ENCODE peak calls at places on chromosome 12, in nine cellular contexts. R is tibial nerve, Z is lung, H is GM12878, M is IMR-90, D is esophagus squamous epithelium, J is MM.1S, C is A549, G is thoracic aorta. A is an unnamed sample.

GRCh38 chr12:40691913-40692616 is at the start of gene CNTN1:
- DNase-seq in J (peak; percentile 88), Z (peak; percentile 61), M (peak; percentile 0), C (peak; percentile 93), D (no peak), R (peak; percentile 64), G (peak; percentile 7), H (no peak), A (no peak)

GRCh38 chr12:109525279-109525585 is 47.8 kb downstream of the UBE3B start:
- DNase-seq in J (no peak), H (no peak), G (no peak), M (no peak), C (no peak), D (no peak), R (no peak), Z (no peak), A (no peak)

GRCh38 chr12:68180792-68181744 is 21.5 kb upstream of the IFNG start:
- DNase-seq in Z (no peak), M (no peak), J (no peak), C (no peak), D (no peak), H (no peak), R (no peak), G (no peak), A (no peak)

GRCh38 chr12:123022846-123023245 is 42.4 kb downstream of the ARL6IP4 start:
- DNase-seq in G (no peak), Z (no peak), H (no peak), C (no peak), R (no peak), M (no peak), J (no peak), D (no peak), A (no peak)

GRCh38 chr12:52149651-52150241 is 42.1 kb downstream of the KRT80 start:
- DNase-seq in J (no peak), G (no peak), Z (no peak), C (peak; percentile 68), H (no peak), D (no peak), R (no peak), M (no peak), A (no peak)

GRCh38 chr12:11576104-11576503 is 73.4 kb upstream of the ETV6 start:
- DNase-seq in M (peak; percentile 48), Z (no peak), R (no peak), H (peak; percentile 86), J (no peak), D (no peak), G (no peak), C (peak; percentile 22), A (no peak)

GRCh38 chr12:30823764-30824163 is 69.0 kb upstream of the CAPRIN2 start:
- DNase-seq in R (no peak), J (no peak), G (no peak), M (no peak), H (no peak), C (no peak), D (no peak), Z (no peak), A (peak; percentile 40)

GRCh38 chr12:116466536-116466935 is 92.6 kb upstream of the MAP1LC3B2 start:
- DNase-seq in Z (no peak), C (no peak), D (no peak), M (peak; percentile 69), J (no peak), G (no peak), R (no peak), H (no peak), A (no peak)

DNA sequence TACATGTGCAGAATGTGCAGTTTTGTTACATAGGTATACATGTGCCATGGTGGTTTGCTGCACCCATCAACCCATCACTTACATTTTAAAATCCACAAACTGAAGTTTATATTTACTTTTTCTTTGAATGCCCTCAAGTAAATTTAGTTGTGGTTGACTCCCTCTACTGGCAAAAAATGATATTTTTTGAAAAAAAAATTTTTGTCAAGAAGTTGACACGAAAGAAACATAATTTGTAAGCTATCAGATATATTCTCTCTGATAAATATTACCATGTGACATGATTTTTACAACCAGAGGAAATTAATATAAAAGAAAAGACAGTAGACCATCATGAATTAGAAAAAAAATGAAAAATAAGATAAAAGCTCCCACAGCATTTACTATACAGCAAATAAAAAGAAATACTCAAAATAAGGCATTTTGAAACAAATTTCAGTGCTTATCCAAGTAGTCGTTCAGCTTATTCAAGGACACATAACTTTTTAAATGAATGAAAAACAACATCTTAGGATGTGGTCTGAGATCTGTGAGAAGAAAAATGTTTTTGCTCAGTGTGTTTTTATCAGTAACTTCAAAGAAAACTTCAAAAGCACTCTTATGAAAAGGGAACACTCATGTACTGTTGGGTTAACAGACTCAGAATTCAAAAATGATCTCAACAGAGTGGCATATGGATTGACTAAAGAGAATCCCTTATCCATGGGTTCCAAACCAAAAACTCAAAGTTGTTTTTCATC is 30.0 kb upstream of the GRIP1 start:
- DNase-seq in H (no peak), C (no peak), M (peak; percentile 5), J (peak; percentile 65), R (no peak), D (no peak), G (no peak), Z (no peak), A (no peak)
- TF ChIP-seq CTCF in H (peak; percentile 21), C (peak; percentile 42), M (peak; percentile 40), J (peak; percentile 37), R (peak; percentile 39), D (peak; percentile 45), G (peak; percentile 23), Z (no peak), A (peak; percentile 56)

GRCh38 chr12:127822743-127823433 is 444.1 kb upstream of the TMEM132C start:
- DNase-seq in G (peak; percentile 33), H (no peak), M (no peak), Z (no peak), J (no peak), C (no peak), D (no peak), R (no peak), A (no peak)

GRCh38 chr12:127823801-127824200 is 443.2 kb upstream of the TMEM132C start:
- DNase-seq in C (no peak), J (no peak), D (no peak), M (no peak), R (no peak), Z (no peak), G (no peak), H (no peak), A (no peak)

GRCh38 chr12:127819066-127819465 is 447.9 kb upstream of the TMEM132C start:
- DNase-seq in R (no peak), M (no peak), J (no peak), H (no peak), C (no peak), G (no peak), D (no peak), Z (no peak), A (no peak)

GRCh38 chr12:127820846-127821245 is 446.1 kb upstream of the TMEM132C start:
- DNase-seq in R (no peak), D (no peak), H (no peak), G (no peak), M (no peak), Z (no peak), C (no peak), J (no peak), A (no peak)
- H3K4me1 ChIP-seq in R (no peaks in the 10 kb centered on the region), D (no peaks in the 10 kb centered on the region), H (no peaks in the 10 kb centered on the region), G (peaks cover 20% of the 10 kb centered on the region), M (no peaks in the 10 kb centered on the region), Z (no peaks in the 10 kb centered on the region), C (no peaks in the 10 kb centered on the region), J (no peaks in the 10 kb centered on the region), A (no peaks in the 10 kb centered on the region)

DNA sequence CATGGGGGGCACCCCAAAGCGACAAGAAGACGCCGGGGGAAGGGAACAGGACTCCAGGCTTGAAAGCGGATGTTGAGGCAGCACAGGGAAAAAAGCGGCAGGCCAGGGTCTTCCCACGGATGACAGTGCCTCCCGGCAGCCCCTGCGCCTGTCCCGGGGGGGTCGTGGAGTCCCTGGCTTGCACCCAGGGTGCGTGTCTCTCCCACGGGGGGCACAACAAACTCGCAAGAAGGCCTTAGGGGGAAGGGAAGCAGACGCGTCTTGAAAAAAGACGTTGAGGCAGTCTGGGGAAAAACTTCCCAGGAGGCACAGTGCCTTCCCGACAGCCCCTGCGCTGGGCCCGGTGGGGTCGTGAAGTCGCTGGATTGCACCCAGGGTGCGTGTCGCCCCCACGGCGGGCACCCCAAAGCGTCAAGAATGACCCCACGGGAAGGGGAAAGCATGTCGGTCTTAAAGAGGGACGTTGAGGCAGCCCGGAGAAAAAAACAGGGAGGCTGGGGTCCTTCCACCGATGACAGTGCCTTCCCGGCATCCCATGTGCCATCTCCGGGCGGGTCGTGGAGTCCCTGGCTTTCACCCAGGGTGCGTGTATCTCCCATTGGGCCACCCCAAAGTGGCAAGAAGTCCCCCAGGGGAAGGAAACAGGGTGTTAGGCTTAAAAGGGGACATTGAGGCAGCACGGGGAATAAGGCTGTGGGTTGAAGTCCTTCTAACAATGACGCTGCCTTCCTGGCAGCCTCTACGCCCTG is 159.9 kb upstream of the ALG10B start:
- DNase-seq in J (no peak), R (no peak), C (no peak), G (no peak), Z (no peak), D (no peak), H (no peak), M (no peak), A (peak; percentile 53)
- H3K9me3 ChIP-seq in J (no peaks in the 10 kb centered on the region), R (peaks cover 34% of the 10 kb centered on the region), C (no peaks in the 10 kb centered on the region), G (no peaks in the 10 kb centered on the region), Z (peaks cover 4% of the 10 kb centered on the region), D (no peaks in the 10 kb centered on the region), H (peaks cover 2% of the 10 kb centered on the region), M (peaks cover 65% of the 10 kb centered on the region), A (no peaks in the 10 kb centered on the region)

GRCh38 chr12:112015938-112016337 is 2.7 kb downstream of the ERP29 start:
- DNase-seq in D (no peak), M (no peak), G (no peak), J (no peak), Z (no peak), R (no peak), C (no peak), H (no peak), A (no peak)

GRCh38 chr12:112011685-112012084 is 1.3 kb downstream of the TMEM116 start:
- DNase-seq in Z (no peak), J (no peak), R (no peak), H (no peak), M (no peak), G (no peak), C (no peak), D (no peak), A (no peak)

GRCh38 chr12:112012775-112013600 is at the start of the genes ERP29 and TMEM116:
- DNase-seq in J (peak; percentile 95), G (peak; percentile 97), M (peak; percentile 98), Z (peak; percentile 100), H (peak; percentile 98), C (peak; percentile 100), R (peak; percentile 100), D (peak; percentile 96), A (peak; percentile 100)

GRCh38 chr12:112010415-112011344 is 2.3 kb downstream of the TMEM116 start:
- DNase-seq in J (no peak), M (no peak), H (no peak), D (no peak), R (no peak), G (no peak), Z (no peak), C (no peak), A (no peak)

DNA sequence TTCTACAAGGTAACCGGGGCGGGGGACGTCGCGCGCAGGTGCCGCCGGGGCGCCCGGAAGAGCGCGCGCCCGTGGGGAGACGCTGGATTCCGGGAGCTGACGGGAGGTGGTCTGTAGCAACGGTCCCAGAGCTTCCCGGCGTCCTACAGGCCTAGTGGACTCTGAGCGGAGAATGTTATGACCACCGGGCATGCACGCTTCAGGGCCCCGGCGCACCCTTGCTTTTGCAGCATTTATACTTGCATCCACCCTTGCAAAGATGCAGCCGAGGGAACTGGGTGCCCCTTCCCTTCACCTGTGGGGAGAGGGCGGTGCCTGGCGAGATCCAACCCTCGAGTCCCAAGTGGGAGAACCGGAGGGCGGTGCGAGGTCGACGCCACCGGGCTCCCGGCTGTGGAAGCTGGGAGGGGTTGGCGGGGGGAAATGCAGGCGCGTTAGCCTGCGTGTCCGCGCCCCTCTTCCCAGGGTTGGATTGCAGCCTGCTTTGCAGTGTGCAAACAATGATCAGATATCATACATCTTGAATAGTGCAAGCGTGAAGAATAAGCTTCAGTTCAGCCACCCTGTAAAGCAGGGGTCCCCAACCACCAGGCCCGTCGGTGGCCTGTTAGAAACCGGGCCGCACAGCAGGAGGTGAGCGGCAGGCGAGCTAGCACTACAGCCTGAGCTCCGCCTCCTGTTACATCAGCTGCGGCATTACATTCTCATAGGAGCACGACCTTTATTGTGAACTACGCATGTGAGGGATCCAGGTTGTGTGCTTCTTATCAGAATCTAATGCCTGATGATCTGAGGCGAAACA is 576 bp downstream of the ERP29 start:
- DNase-seq in Z (peak; percentile 74), R (no peak), D (no peak), C (peak; percentile 89), H (peak; percentile 32), G (no peak), M (peak; percentile 82), J (peak; percentile 71), A (peak; percentile 65)
- TF ChIP-seq CTCF in Z (no peak), R (no peak), D (no peak), C (no peak), H (no peak), G (no peak), M (no peak), J (no peak), A (no peak)

A was measured in right atrium auricular region.